ENCODE peak calls at places on chromosomes 3 and 15, in ten cellular contexts. Q is AG08396; A is NCI-H146; C is CD4-positive, CD25-positive, alpha-beta regulatory T cell; I is endothelial cell; J is mucosa of gallbladder; K is GM12865; F is ACHN; L is T-helper 2 cell; E is HT-29. X is an unnamed sample.
A peak's percentile ranks its signal among the peaks of the same experiment; 100 is the strongest.

GRCh38 chr15:35741881-35742280 is 195.9 kb upstream of the DPH6 start:
- DNase-seq in L (no peak), I (no peak), A (no peak), Q (no peak), K (no peak), E (no peak), C (no peak), F (no peak), J (no peak), X (no peak)

GRCh38 chr15:97114900-97115763 is 784.6 kb downstream of the NR2F2 start:
- DNase-seq in I (no peak), C (no peak), J (no peak), L (no peak), E (no peak), Q (no peak), F (no peak), A (no peak), K (peak; percentile 0), X (no peak)

GRCh38 chr15:29612701-29613100 is 209.6 kb downstream of the TJP1 start:
- DNase-seq in E (no peak), I (no peak), C (no peak), L (no peak), Q (no peak), A (no peak), J (no peak), K (no peak), F (peak; percentile 48), X (no peak)

GRCh38 chr3:61804782-61805181 is 243.4 kb downstream of the PTPRG start:
- DNase-seq in I (no peak), Q (no peak), E (no peak), F (no peak), A (no peak), K (no peak), L (no peak), C (no peak), J (no peak), X (no peak)

GRCh38 chr3:55416381-55416821 is 70.7 kb downstream of the WNT5A start:
- DNase-seq in A (peak; percentile 71), J (no peak), K (no peak), F (peak; percentile 78), L (no peak), Q (peak; percentile 71), C (no peak), I (no peak), E (no peak), X (no peak)

GRCh38 chr3:116905805-116906204 is 196.2 kb downstream of the TUSC7 start:
- DNase-seq in J (no peak), A (no peak), E (no peak), C (no peak), I (no peak), Q (no peak), L (no peak), F (no peak), K (no peak), X (no peak)

GRCh38 chr15:48922046-48922445 is 41.7 kb downstream of the SHC4 start:
- DNase-seq in J (no peak), A (no peak), Q (no peak), I (no peak), E (no peak), C (no peak), F (no peak), K (no peak), L (no peak), X (no peak)

GRCh38 chr15:44084171-44084570 is 110.9 kb downstream of the FRMD5 start:
- DNase-seq in K (no peak), I (no peak), E (no peak), F (peak; percentile 13), C (no peak), Q (no peak), L (no peak), J (no peak), A (no peak), X (no peak)

GRCh38 chr3:159620873-159621272 is 367.8 kb upstream of the IL12A start:
- DNase-seq in E (no peak), K (no peak), J (no peak), C (no peak), I (no peak), F (peak; percentile 66), A (no peak), L (no peak), Q (peak; percentile 65), X (no peak)

GRCh38 chr3:112472676-112473075 is 26.6 kb downstream of the BTLA start:
- DNase-seq in J (no peak), I (no peak), C (no peak), F (no peak), Q (no peak), A (no peak), K (no peak), E (no peak), L (no peak), X (peak; percentile 26)

GRCh38 chr3:149970716-149971402 is at the start of gene PFN2:
- DNase-seq in F (peak; percentile 75), Q (peak; percentile 84), C (peak; percentile 53), L (peak; percentile 70), E (peak; percentile 80), A (peak; percentile 94), K (peak; percentile 89), J (peak; percentile 33), I (peak; percentile 74), X (peak; percentile 40)

GRCh38 chr15:37941779-37942178 is 7.3 kb downstream of the TMCO5A start:
- DNase-seq in Q (no peak), F (no peak), J (no peak), C (no peak), K (no peak), I (no peak), A (no peak), E (no peak), L (no peak), X (no peak)

GRCh38 chr3:64612082-64612860 is 75.5 kb downstream of the ADAMTS9 start:
- DNase-seq in I (no peak), C (no peak), L (no peak), E (no peak), A (no peak), Q (peak; percentile 9), F (no peak), K (peak; percentile 3), J (peak; percentile 40), X (peak; percentile 11)

GRCh38 chr15:32828507-32829186 is 110.8 kb downstream of the GREM1 start:
- DNase-seq in C (no peak), L (no peak), K (no peak), I (no peak), F (peak; percentile 13), Q (peak; percentile 33), J (no peak), E (no peak), A (no peak), X (no peak)

GRCh38 chr15:75902129-75902557 is 1.5 kb upstream of the FBXO22 start:
- DNase-seq in L (no peak), J (no peak), A (peak; percentile 10), Q (no peak), C (no peak), E (no peak), F (no peak), K (no peak), I (no peak), X (no peak)

GRCh38 chr3:126319701-126320295 is 37.4 kb downstream of the KLF15 start:
- DNase-seq in L (no peak), Q (no peak), C (no peak), I (no peak), J (no peak), A (no peak), K (no peak), F (no peak), E (no peak), X (no peak)

GRCh38 chr3:5796541-5796940 is 609.0 kb downstream of the EDEM1 start:
- DNase-seq in A (no peak), F (no peak), J (no peak), L (no peak), Q (no peak), I (no peak), E (no peak), K (no peak), C (no peak), X (no peak)

GRCh38 chr15:80902298-80902801 is 87.3 kb downstream of the MESD start:
- DNase-seq in E (no peak), J (no peak), I (no peak), C (no peak), K (no peak), F (no peak), A (no peak), Q (no peak), L (no peak), X (no peak)

GRCh38 chr3:126545544-126545943 is 13.2 kb downstream of the C3orf22 start:
- DNase-seq in K (no peak), A (no peak), C (no peak), F (no peak), E (no peak), L (no peak), J (no peak), Q (no peak), I (no peak), X (no peak)

GRCh38 chr15:37070686-37071085 is 29.7 kb downstream of the MEIS2 start:
- DNase-seq in C (no peak), A (no peak), L (no peak), E (no peak), I (no peak), J (no peak), K (no peak), Q (no peak), F (no peak), X (no peak)

GRCh38 chr15:26891448-26891881 is 24.6 kb downstream of the GABRA5 start:
- DNase-seq in E (peak; percentile 76), I (peak; percentile 89), J (peak; percentile 55), C (no peak), Q (peak; percentile 75), K (peak; percentile 51), L (peak; percentile 54), A (peak; percentile 9), F (peak; percentile 45), X (peak; percentile 75)

GRCh38 chr3:183188895-183189462 is 26.4 kb upstream of the LAMP3 start:
- DNase-seq in C (no peak), K (peak; percentile 73), Q (no peak), L (no peak), I (peak; percentile 63), J (peak; percentile 46), A (peak; percentile 40), E (peak; percentile 58), F (peak; percentile 33), X (peak; percentile 68)

GRCh38 chr3:55476515-55476914 is 10.6 kb downstream of the WNT5A start:
- DNase-seq in F (no peak), K (no peak), Q (peak; percentile 90), L (no peak), E (no peak), J (no peak), I (no peak), C (no peak), A (no peak), X (no peak)

GRCh38 chr3:18443670-18444596 is 18.8 kb upstream of the SATB1 start:
- DNase-seq in L (peak; percentile 46), F (no peak), C (no peak), Q (peak; percentile 19), I (no peak), A (peak; percentile 44), E (peak; percentile 29), J (peak; percentile 10), K (no peak), X (peak; percentile 50)

GRCh38 chr15:39834256-39834655 is 51.6 kb upstream of the FSIP1 start:
- DNase-seq in Q (no peak), C (no peak), I (no peak), J (no peak), K (no peak), L (no peak), F (no peak), E (no peak), A (no peak), X (no peak)

GRCh38 chr3:105832618-105833017 is 36.2 kb downstream of the CBLB start:
- DNase-seq in E (no peak), Q (no peak), K (no peak), I (no peak), F (no peak), L (peak; percentile 48), C (no peak), A (no peak), J (no peak), X (no peak)

GRCh38 chr15:32919749-32920414 is 202.1 kb downstream of the GREM1 start:
- DNase-seq in Q (peak; percentile 49), I (no peak), L (no peak), A (no peak), C (no peak), J (no peak), F (peak; percentile 45), E (no peak), K (no peak), X (peak; percentile 20)

X was measured in NB4.